ENCODE peak calls at places on chromosomes 11 and 22, in seven cellular contexts. One of them, this sample, is unnamed.

GRCh38 chr11:16817321-16817720 is 78.9 kb downstream of the C11orf58 start:
- DNase-seq in fibroblast of pulmonary artery: no peak
- DNase-seq in choroid plexus epithelial cell: no peak
- DNase-seq in SK-N-MC: no peak
- DNase-seq in PC-9: no peak
- DNase-seq in GM10248: no peak
- DNase-seq in nephron progenitor cell: no peak
- DNase-seq in this sample: no peak

GRCh38 chr22:39448205-39449054 is 8.4 kb upstream of the MGAT3 start:
- DNase-seq in fibroblast of pulmonary artery: no peak
- DNase-seq in choroid plexus epithelial cell: no peak
- DNase-seq in SK-N-MC: no peak
- DNase-seq in PC-9: peak
- DNase-seq in GM10248: no peak
- DNase-seq in nephron progenitor cell: no peak
- DNase-seq in this sample: no peak

GRCh38 chr22:41833369-41834004 is 582 bp downstream of the SREBF2 start:
- DNase-seq in fibroblast of pulmonary artery: peak
- DNase-seq in choroid plexus epithelial cell: no peak
- DNase-seq in SK-N-MC: no peak
- DNase-seq in PC-9: peak
- DNase-seq in GM10248: peak
- DNase-seq in nephron progenitor cell: peak
- DNase-seq in this sample: no peak

GRCh38 chr22:30399718-30400117 is 2.9 kb downstream of the SEC14L2 start:
- DNase-seq in fibroblast of pulmonary artery: no peak
- DNase-seq in choroid plexus epithelial cell: no peak
- DNase-seq in SK-N-MC: no peak
- DNase-seq in PC-9: no peak
- DNase-seq in GM10248: no peak
- DNase-seq in nephron progenitor cell: no peak
- DNase-seq in this sample: no peak

GRCh38 chr11:69640995-69641581 is at the start of gene CCND1:
- DNase-seq in fibroblast of pulmonary artery: peak
- DNase-seq in choroid plexus epithelial cell: peak
- DNase-seq in SK-N-MC: peak
- DNase-seq in PC-9: peak
- DNase-seq in GM10248: peak
- DNase-seq in nephron progenitor cell: peak
- DNase-seq in this sample: peak

GRCh38 chr11:17629113-17629512 is 82.1 kb downstream of the OTOG start:
- DNase-seq in fibroblast of pulmonary artery: no peak
- DNase-seq in choroid plexus epithelial cell: no peak
- DNase-seq in SK-N-MC: no peak
- DNase-seq in PC-9: no peak
- DNase-seq in GM10248: no peak
- DNase-seq in nephron progenitor cell: no peak
- DNase-seq in this sample: no peak

GRCh38 chr11:26703792-26704191 is 18.1 kb downstream of the SLC5A12 start:
- DNase-seq in fibroblast of pulmonary artery: no peak
- DNase-seq in choroid plexus epithelial cell: peak
- DNase-seq in SK-N-MC: no peak
- DNase-seq in PC-9: no peak
- DNase-seq in GM10248: no peak
- DNase-seq in nephron progenitor cell: no peak
- DNase-seq in this sample: no peak

GRCh38 chr22:20951151-20951931 is 15.7 kb upstream of the AIFM3 start:
- DNase-seq in fibroblast of pulmonary artery: no peak
- DNase-seq in choroid plexus epithelial cell: no peak
- DNase-seq in SK-N-MC: no peak
- DNase-seq in PC-9: no peak
- DNase-seq in GM10248: no peak
- DNase-seq in nephron progenitor cell: no peak
- DNase-seq in this sample: no peak

GRCh38 chr11:16356751-16357365 is 512 bp upstream of the SOX6 start:
- DNase-seq in fibroblast of pulmonary artery: no peak
- DNase-seq in choroid plexus epithelial cell: no peak
- DNase-seq in SK-N-MC: no peak
- DNase-seq in PC-9: no peak
- DNase-seq in GM10248: no peak
- DNase-seq in nephron progenitor cell: no peak
- DNase-seq in this sample: peak

GRCh38 chr22:21710156-21710555 is 25.4 kb downstream of the YPEL1 start:
- DNase-seq in fibroblast of pulmonary artery: no peak
- DNase-seq in choroid plexus epithelial cell: no peak
- DNase-seq in SK-N-MC: no peak
- DNase-seq in PC-9: no peak
- DNase-seq in GM10248: no peak
- DNase-seq in nephron progenitor cell: no peak
- DNase-seq in this sample: peak

GRCh38 chr11:27381238-27381666 is 18.2 kb upstream of the CCDC34 start:
- DNase-seq in fibroblast of pulmonary artery: no peak
- DNase-seq in choroid plexus epithelial cell: no peak
- DNase-seq in SK-N-MC: no peak
- DNase-seq in PC-9: no peak
- DNase-seq in GM10248: no peak
- DNase-seq in nephron progenitor cell: no peak
- DNase-seq in this sample: no peak

GRCh38 chr22:37274380-37274862 is 7.9 kb upstream of the CYTH4 start:
- DNase-seq in fibroblast of pulmonary artery: no peak
- DNase-seq in choroid plexus epithelial cell: no peak
- DNase-seq in SK-N-MC: no peak
- DNase-seq in PC-9: no peak
- DNase-seq in GM10248: peak
- DNase-seq in nephron progenitor cell: no peak
- DNase-seq in this sample: no peak

GRCh38 chr11:2732261-2732939 is 32.6 kb upstream of the KCNQ1OT1 start:
- DNase-seq in fibroblast of pulmonary artery: no peak
- DNase-seq in choroid plexus epithelial cell: no peak
- DNase-seq in SK-N-MC: no peak
- DNase-seq in PC-9: no peak
- DNase-seq in GM10248: no peak
- DNase-seq in nephron progenitor cell: no peak
- DNase-seq in this sample: no peak

GRCh38 chr11:122697636-122698167 is 42.2 kb downstream of the UBASH3B start:
- DNase-seq in fibroblast of pulmonary artery: peak
- DNase-seq in choroid plexus epithelial cell: peak
- DNase-seq in SK-N-MC: no peak
- DNase-seq in PC-9: peak
- DNase-seq in GM10248: peak
- DNase-seq in nephron progenitor cell: no peak
- DNase-seq in this sample: peak

GRCh38 chr22:22959147-22959827 is 71.7 kb downstream of the IGLL5 start:
- DNase-seq in fibroblast of pulmonary artery: peak
- DNase-seq in choroid plexus epithelial cell: peak
- DNase-seq in SK-N-MC: peak
- DNase-seq in PC-9: peak
- DNase-seq in GM10248: peak
- DNase-seq in nephron progenitor cell: peak
- DNase-seq in this sample: peak

GRCh38 chr11:67230406-67230805 is 35.9 kb upstream of the GRK2 start:
- DNase-seq in fibroblast of pulmonary artery: no peak
- DNase-seq in choroid plexus epithelial cell: no peak
- DNase-seq in SK-N-MC: no peak
- DNase-seq in PC-9: no peak
- DNase-seq in GM10248: no peak
- DNase-seq in nephron progenitor cell: no peak
- DNase-seq in this sample: no peak

GRCh38 chr11:9617960-9618359 is 44.5 kb downstream of the WEE1 start:
- DNase-seq in fibroblast of pulmonary artery: peak
- DNase-seq in choroid plexus epithelial cell: no peak
- DNase-seq in SK-N-MC: no peak
- DNase-seq in PC-9: no peak
- DNase-seq in GM10248: no peak
- DNase-seq in nephron progenitor cell: no peak
- DNase-seq in this sample: peak

GRCh38 chr11:117816846-117817212 is 7.7 kb downstream of the FXYD2 start:
- DNase-seq in fibroblast of pulmonary artery: no peak
- DNase-seq in choroid plexus epithelial cell: no peak
- DNase-seq in SK-N-MC: no peak
- DNase-seq in PC-9: no peak
- DNase-seq in GM10248: peak
- DNase-seq in nephron progenitor cell: no peak
- DNase-seq in this sample: no peak

GRCh38 chr11:92473736-92474135 is 249.1 kb downstream of the FAT3 start:
- DNase-seq in fibroblast of pulmonary artery: no peak
- DNase-seq in choroid plexus epithelial cell: no peak
- DNase-seq in SK-N-MC: no peak
- DNase-seq in PC-9: peak
- DNase-seq in GM10248: no peak
- DNase-seq in nephron progenitor cell: no peak
- DNase-seq in this sample: peak

GRCh38 chr11:12167098-12167999 is 57.0 kb downstream of the MICAL2 start:
- DNase-seq in fibroblast of pulmonary artery: peak
- DNase-seq in choroid plexus epithelial cell: peak
- DNase-seq in SK-N-MC: no peak
- DNase-seq in PC-9: peak
- DNase-seq in GM10248: no peak
- DNase-seq in nephron progenitor cell: no peak
- DNase-seq in this sample: peak

GRCh38 chr11:69521461-69521860 is 40.0 kb downstream of the LINC01488 start:
- DNase-seq in fibroblast of pulmonary artery: no peak
- DNase-seq in choroid plexus epithelial cell: no peak
- DNase-seq in SK-N-MC: peak
- DNase-seq in PC-9: no peak
- DNase-seq in GM10248: no peak
- DNase-seq in nephron progenitor cell: no peak
- DNase-seq in this sample: no peak

GRCh38 chr22:23282089-23282501 is 101.8 kb downstream of the BCR start:
- DNase-seq in fibroblast of pulmonary artery: peak
- DNase-seq in choroid plexus epithelial cell: peak
- DNase-seq in SK-N-MC: no peak
- DNase-seq in PC-9: peak
- DNase-seq in GM10248: no peak
- DNase-seq in nephron progenitor cell: no peak
- DNase-seq in this sample: peak

GRCh38 chr11:95599959-95600586 is 189.5 kb downstream of the FAM76B start:
- DNase-seq in fibroblast of pulmonary artery: no peak
- DNase-seq in choroid plexus epithelial cell: no peak
- DNase-seq in SK-N-MC: no peak
- DNase-seq in PC-9: no peak
- DNase-seq in GM10248: no peak
- DNase-seq in nephron progenitor cell: no peak
- DNase-seq in this sample: no peak

GRCh38 chr22:22689621-22690345 is 45.4 kb downstream of the GGTLC2 start:
- DNase-seq in fibroblast of pulmonary artery: no peak
- DNase-seq in choroid plexus epithelial cell: no peak
- DNase-seq in SK-N-MC: no peak
- DNase-seq in PC-9: no peak
- DNase-seq in GM10248: no peak
- DNase-seq in nephron progenitor cell: no peak
- DNase-seq in this sample: no peak

GRCh38 chr11:1263036-1263435 is 40.2 kb downstream of the MUC5B start:
- DNase-seq in fibroblast of pulmonary artery: no peak
- DNase-seq in choroid plexus epithelial cell: no peak
- DNase-seq in SK-N-MC: no peak
- DNase-seq in PC-9: no peak
- DNase-seq in GM10248: no peak
- DNase-seq in nephron progenitor cell: no peak
- DNase-seq in this sample: no peak

GRCh38 chr11:61551630-61552029 is 29.2 kb downstream of the SYT7 start:
- DNase-seq in fibroblast of pulmonary artery: peak
- DNase-seq in choroid plexus epithelial cell: peak
- DNase-seq in SK-N-MC: no peak
- DNase-seq in PC-9: peak
- DNase-seq in GM10248: no peak
- DNase-seq in nephron progenitor cell: no peak
- DNase-seq in this sample: peak

GRCh38 chr22:39181356-39181755 is 28.9 kb upstream of the CBX7 start:
- DNase-seq in fibroblast of pulmonary artery: no peak
- DNase-seq in choroid plexus epithelial cell: no peak
- DNase-seq in SK-N-MC: no peak
- DNase-seq in PC-9: no peak
- DNase-seq in GM10248: no peak
- DNase-seq in nephron progenitor cell: no peak
- DNase-seq in this sample: no peak

GRCh38 chr22:50656122-50657070 is 16.2 kb upstream of the SHANK3 start:
- DNase-seq in fibroblast of pulmonary artery: peak
- DNase-seq in choroid plexus epithelial cell: peak
- DNase-seq in SK-N-MC: no peak
- DNase-seq in PC-9: peak
- DNase-seq in GM10248: no peak
- DNase-seq in nephron progenitor cell: no peak
- DNase-seq in this sample: peak

GRCh38 chr22:31488988-31489617 is 539 bp downstream of the EIF4ENIF1 start:
- DNase-seq in fibroblast of pulmonary artery: peak
- DNase-seq in choroid plexus epithelial cell: peak
- DNase-seq in SK-N-MC: no peak
- DNase-seq in PC-9: peak
- DNase-seq in GM10248: peak
- DNase-seq in nephron progenitor cell: peak
- DNase-seq in this sample: peak

This sample was measured in IMR-90.